ENCODE peak calls at places on chromosomes 13 and 19, in nine cellular contexts. Z is amniotic stem cell; F is T-helper 2 cell; R is body of pancreas; Y is HL-60; L is Right ventricle myocardium superior; O is HFFc6; K is NCI-H446; V is stimulated activated CD4-positive, alpha-beta T cell treated with anti-CD3 and anti-CD28 coated beads, Interleukin-4, amount 100 ng/mL, for 4 hours. P is an unnamed sample.

GRCh38 chr19:40335101-40335500 is 13.1 kb downstream of the C19orf47 start:
- DNase-seq in Z (no peak), F (no peak), R (no peak), Y (no peak), L (no peak), O (no peak), K (no peak), V (no peak), P (no peak)

GRCh38 chr19:15115762-15116615 is 8.8 kb downstream of the SYDE1 start:
- DNase-seq in Z (no peak), F (no peak), R (no peak), Y (no peak), L (no peak), O (no peak), K (no peak), V (no peak), P (no peak)

GRCh38 chr19:47124937-47125668 is 5.5 kb upstream of the SAE1 start:
- DNase-seq in Z (peak; percentile 68), F (no peak), R (peak; percentile 27), Y (peak; percentile 49), L (no peak), O (peak; percentile 74), K (peak; percentile 60), V (no peak), P (no peak)

GRCh38 chr19:31313291-31314030 is 35.8 kb downstream of the TSHZ3 start:
- DNase-seq in Z (no peak), F (no peak), R (no peak), Y (no peak), L (no peak), O (no peak), K (no peak), V (no peak), P (no peak)

GRCh38 chr13:42078113-42078769 is 29.8 kb downstream of the DGKH start:
- DNase-seq in Z (no peak), F (no peak), R (no peak), Y (no peak), L (no peak), O (no peak), K (no peak), V (no peak), P (peak; percentile 13)

GRCh38 chr13:33340631-33341030 is 55.1 kb upstream of the STARD13 start:
- DNase-seq in Z (no peak), F (no peak), R (no peak), Y (peak; percentile 77), L (no peak), O (no peak), K (no peak), V (no peak), P (no peak)

GRCh38 chr19:16441661-16442071 is 30.1 kb downstream of the EPS15L1 start:
- DNase-seq in Z (no peak), F (no peak), R (no peak), Y (no peak), L (no peak), O (no peak), K (no peak), V (no peak), P (no peak)

GRCh38 chr13:26965976-26966375 is 205.4 kb upstream of the GPR12 start:
- DNase-seq in Z (no peak), F (no peak), R (peak; percentile 69), Y (no peak), L (peak; percentile 81), O (no peak), K (peak; percentile 26), V (no peak), P (no peak)

GRCh38 chr19:51142119-51142518 is at the start of gene SIGLEC7:
- DNase-seq in Z (no peak), F (no peak), R (no peak), Y (peak; percentile 67), L (peak; percentile 72), O (no peak), K (no peak), V (no peak), P (peak; percentile 59)